ENCODE peak calls at places on chromosomes 12 and 14, in five cellular contexts. One of them, this sample, is unnamed.

GRCh38 chr14:90788031-90788430 is 28.2 kb downstream of the TTC7B start:
- DNase-seq in kidney tubule cell: no peak
- DNase-seq in bronchial epithelial cell: no peak
- DNase-seq in RPMI8226: no peak
- DNase-seq in AG10803: no peak
- DNase-seq in this sample: no peak

GRCh38 chr12:4858385-4858784 is 51.3 kb upstream of the KCNA1 start:
- DNase-seq in AG10803: no peak
- DNase-seq in bronchial epithelial cell: no peak
- DNase-seq in RPMI8226: peak; percentile 81
- DNase-seq in kidney tubule cell: no peak
- DNase-seq in this sample: no peak

GRCh38 chr14:49553106-49553505 is 33.1 kb downstream of the RPS29 start:
- DNase-seq in AG10803: no peak
- DNase-seq in RPMI8226: no peak
- DNase-seq in kidney tubule cell: peak; percentile 4
- DNase-seq in bronchial epithelial cell: no peak
- DNase-seq in this sample: no peak

GRCh38 chr12:132215644-132215989 is 71.4 kb downstream of the NOC4L start:
- DNase-seq in AG10803: no peak
- DNase-seq in bronchial epithelial cell: no peak
- DNase-seq in RPMI8226: no peak
- DNase-seq in kidney tubule cell: no peak
- DNase-seq in this sample: no peak

GRCh38 chr12:26112703-26113147 is 12.1 kb downstream of the BHLHE41 start:
- DNase-seq in kidney tubule cell: no peak
- DNase-seq in AG10803: no peak
- DNase-seq in bronchial epithelial cell: no peak
- DNase-seq in RPMI8226: no peak
- DNase-seq in this sample: peak; percentile 54

GRCh38 chr12:70661762-70662161 is 24.5 kb upstream of the PTPRB start:
- DNase-seq in AG10803: peak; percentile 89
- DNase-seq in bronchial epithelial cell: peak; percentile 62
- DNase-seq in RPMI8226: no peak
- DNase-seq in kidney tubule cell: peak; percentile 86
- DNase-seq in this sample: peak; percentile 25

GRCh38 chr14:60327447-60328331 is 78.7 kb downstream of the PPM1A start:
- DNase-seq in AG10803: peak; percentile 4
- DNase-seq in kidney tubule cell: peak; percentile 39
- DNase-seq in RPMI8226: peak; percentile 79
- DNase-seq in bronchial epithelial cell: no peak
- DNase-seq in this sample: peak; percentile 10

GRCh38 chr12:20367731-20368652 is at the start of gene PDE3A:
- DNase-seq in kidney tubule cell: peak; percentile 61
- DNase-seq in bronchial epithelial cell: peak; percentile 20
- DNase-seq in AG10803: peak; percentile 39
- DNase-seq in RPMI8226: no peak
- DNase-seq in this sample: peak; percentile 80

GRCh38 chr12:131832393-131833231 is 4.4 kb downstream of the MMP17 start:
- DNase-seq in RPMI8226: no peak
- DNase-seq in AG10803: peak; percentile 81
- DNase-seq in kidney tubule cell: no peak
- DNase-seq in bronchial epithelial cell: peak; percentile 33
- DNase-seq in this sample: peak; percentile 80

GRCh38 chr12:77560714-77561113 is 270.0 kb upstream of the NAV3 start:
- DNase-seq in RPMI8226: no peak
- DNase-seq in kidney tubule cell: no peak
- DNase-seq in bronchial epithelial cell: no peak
- DNase-seq in AG10803: no peak
- DNase-seq in this sample: no peak

GRCh38 chr12:95146767-95147166 is 70.5 kb downstream of the FGD6 start:
- DNase-seq in bronchial epithelial cell: no peak
- DNase-seq in kidney tubule cell: no peak
- DNase-seq in RPMI8226: no peak
- DNase-seq in AG10803: no peak
- DNase-seq in this sample: no peak

GRCh38 chr12:78293039-78293686 is 462.5 kb downstream of the NAV3 start:
- DNase-seq in RPMI8226: no peak
- DNase-seq in AG10803: peak; percentile 41
- DNase-seq in bronchial epithelial cell: peak; percentile 76
- DNase-seq in kidney tubule cell: peak; percentile 18
- DNase-seq in this sample: no peak

GRCh38 chr12:80925237-80925636 is 12.5 kb downstream of the LIN7A start:
- DNase-seq in AG10803: no peak
- DNase-seq in kidney tubule cell: no peak
- DNase-seq in RPMI8226: no peak
- DNase-seq in bronchial epithelial cell: no peak
- DNase-seq in this sample: no peak

GRCh38 chr12:32995623-32996022 is 99.0 kb upstream of the PKP2 start:
- DNase-seq in AG10803: no peak
- DNase-seq in bronchial epithelial cell: peak; percentile 51
- DNase-seq in RPMI8226: no peak
- DNase-seq in kidney tubule cell: no peak
- DNase-seq in this sample: no peak

GRCh38 chr12:124318336-124319020 is 23.6 kb downstream of the RFLNA start:
- DNase-seq in bronchial epithelial cell: no peak
- DNase-seq in AG10803: no peak
- DNase-seq in kidney tubule cell: no peak
- DNase-seq in RPMI8226: no peak
- DNase-seq in this sample: no peak

GRCh38 chr14:73718742-73719251 is 4.6 kb upstream of the PNMA1 start:
- DNase-seq in RPMI8226: no peak
- DNase-seq in bronchial epithelial cell: no peak
- DNase-seq in AG10803: no peak
- DNase-seq in kidney tubule cell: no peak
- DNase-seq in this sample: no peak

GRCh38 chr12:46263140-46264017 is 5.5 kb downstream of the SLC38A1 start:
- DNase-seq in kidney tubule cell: no peak
- DNase-seq in RPMI8226: no peak
- DNase-seq in AG10803: no peak
- DNase-seq in bronchial epithelial cell: no peak
- DNase-seq in this sample: peak; percentile 36

GRCh38 chr14:99191663-99192621 is 80.1 kb downstream of the BCL11B start:
- DNase-seq in bronchial epithelial cell: peak; percentile 44
- DNase-seq in RPMI8226: peak; percentile 38
- DNase-seq in AG10803: peak; percentile 59
- DNase-seq in kidney tubule cell: peak; percentile 61
- DNase-seq in this sample: peak; percentile 45

GRCh38 chr12:54046809-54047159 is 6.9 kb upstream of the HOXC4 start:
- DNase-seq in RPMI8226: no peak
- DNase-seq in bronchial epithelial cell: no peak
- DNase-seq in AG10803: no peak
- DNase-seq in kidney tubule cell: no peak
- DNase-seq in this sample: no peak

GRCh38 chr14:90140956-90141316 is 79.1 kb downstream of the KCNK13 start:
- DNase-seq in AG10803: peak; percentile 9
- DNase-seq in RPMI8226: no peak
- DNase-seq in bronchial epithelial cell: peak; percentile 62
- DNase-seq in kidney tubule cell: peak; percentile 50
- DNase-seq in this sample: no peak

GRCh38 chr14:71714225-71714624 is 218.0 kb upstream of the RGS6 start:
- DNase-seq in RPMI8226: no peak
- DNase-seq in bronchial epithelial cell: no peak
- DNase-seq in kidney tubule cell: no peak
- DNase-seq in AG10803: peak; percentile 97
- DNase-seq in this sample: no peak

GRCh38 chr14:93010118-93010475 is 87.1 kb downstream of the CHGA start:
- DNase-seq in kidney tubule cell: no peak
- DNase-seq in RPMI8226: no peak
- DNase-seq in AG10803: no peak
- DNase-seq in bronchial epithelial cell: no peak
- DNase-seq in this sample: no peak

GRCh38 chr12:1907652-1908611 is 10.5 kb downstream of the CACNA2D4 start:
- DNase-seq in bronchial epithelial cell: no peak
- DNase-seq in RPMI8226: no peak
- DNase-seq in AG10803: no peak
- DNase-seq in kidney tubule cell: peak; percentile 7
- DNase-seq in this sample: no peak

GRCh38 chr12:130566446-130567155 is 149.5 kb downstream of the RIMBP2 start:
- DNase-seq in bronchial epithelial cell: no peak
- DNase-seq in RPMI8226: no peak
- DNase-seq in kidney tubule cell: no peak
- DNase-seq in AG10803: no peak
- DNase-seq in this sample: no peak

GRCh38 chr12:80937391-80938238 is at the start of gene LIN7A:
- DNase-seq in RPMI8226: no peak
- DNase-seq in AG10803: peak; percentile 17
- DNase-seq in kidney tubule cell: peak; percentile 26
- DNase-seq in bronchial epithelial cell: no peak
- DNase-seq in this sample: no peak

GRCh38 chr14:104545151-104545931 is 34.2 kb upstream of the C14orf180 start:
- DNase-seq in bronchial epithelial cell: no peak
- DNase-seq in AG10803: no peak
- DNase-seq in kidney tubule cell: no peak
- DNase-seq in RPMI8226: no peak
- DNase-seq in this sample: no peak

GRCh38 chr12:133129368-133130037 is 571 bp downstream of the ZNF891 start:
- DNase-seq in kidney tubule cell: no peak
- DNase-seq in bronchial epithelial cell: peak; percentile 42
- DNase-seq in AG10803: peak; percentile 14
- DNase-seq in RPMI8226: no peak
- DNase-seq in this sample: peak; percentile 71

GRCh38 chr12:53973093-53974042 is at the start of gene HOXC11:
- DNase-seq in kidney tubule cell: peak; percentile 60
- DNase-seq in AG10803: peak; percentile 67
- DNase-seq in bronchial epithelial cell: no peak
- DNase-seq in RPMI8226: no peak
- DNase-seq in this sample: peak; percentile 70